ENCODE peak calls at places on chromosomes 7 and 10, in five cellular contexts. N is HL-60, I is Peyer's patch, X is neural progenitor cell, Z is Caco-2. D is an unnamed sample.

GRCh38 chr7:152513861-152514770 is 78.3 kb upstream of the KMT2C start:
- DNase-seq in N (no peak), I (no peak), X (no peak), Z (no peak), D (no peak)

GRCh38 chr10:692682-693351 is 3.3 kb upstream of the DIP2C start:
- DNase-seq in N (no peak), I (no peak), X (no peak), Z (no peak), D (no peak)

GRCh38 chr7:111763221-111763791 is 201.0 kb upstream of the IMMP2L start:
- DNase-seq in N (peak), I (no peak), X (peak), Z (peak), D (no peak)

GRCh38 chr7:43112088-43112940 is at the start of gene HECW1:
- DNase-seq in N (no peak), I (no peak), X (peak), Z (no peak), D (no peak)

GRCh38 chr7:157502701-157503111 is 165.9 kb downstream of the DNAJB6 start:
- DNase-seq in N (no peak), I (peak), X (no peak), Z (no peak), D (no peak)

GRCh38 chr10:75049316-75050285 is 61.9 kb upstream of the SAMD8 start:
- DNase-seq in N (peak), I (peak), X (peak), Z (no peak), D (no peak)

GRCh38 chr7:5094641-5095040 is 49.0 kb downstream of the RBAK start:
- DNase-seq in N (no peak), I (no peak), X (no peak), Z (no peak), D (no peak)

GRCh38 chr7:139739863-139740597 is 37.8 kb downstream of the HIPK2 start:
- DNase-seq in N (no peak), I (peak), X (no peak), Z (no peak), D (no peak)

GRCh38 chr7:123692471-123692877 is 36.8 kb downstream of the LMOD2 start:
- DNase-seq in N (no peak), I (no peak), X (no peak), Z (no peak), D (no peak)

GRCh38 chr10:98673156-98673765 is 226.5 kb upstream of the HPS1 start:
- DNase-seq in N (no peak), I (no peak), X (no peak), Z (no peak), D (no peak)

GRCh38 chr10:132914732-132915131 is 27.6 kb downstream of the CFAP46 start:
- DNase-seq in N (no peak), I (peak), X (no peak), Z (no peak), D (no peak)

GRCh38 chr7:33716581-33717477 is 188.5 kb upstream of the BMPER start:
- DNase-seq in N (no peak), I (no peak), X (peak), Z (peak), D (no peak)

GRCh38 chr7:30866939-30867338 is 44.7 kb upstream of the AQP1 start:
- DNase-seq in N (no peak), I (peak), X (no peak), Z (peak), D (no peak)

GRCh38 chr10:86670290-86670811 is 2.0 kb downstream of the LDB3 start:
- DNase-seq in N (no peak), I (no peak), X (no peak), Z (no peak), D (no peak)
- H3K4me3 ChIP-seq in N (no peak), I (peak), X (no peak), Z (no peak), D (no peak)

DNA sequence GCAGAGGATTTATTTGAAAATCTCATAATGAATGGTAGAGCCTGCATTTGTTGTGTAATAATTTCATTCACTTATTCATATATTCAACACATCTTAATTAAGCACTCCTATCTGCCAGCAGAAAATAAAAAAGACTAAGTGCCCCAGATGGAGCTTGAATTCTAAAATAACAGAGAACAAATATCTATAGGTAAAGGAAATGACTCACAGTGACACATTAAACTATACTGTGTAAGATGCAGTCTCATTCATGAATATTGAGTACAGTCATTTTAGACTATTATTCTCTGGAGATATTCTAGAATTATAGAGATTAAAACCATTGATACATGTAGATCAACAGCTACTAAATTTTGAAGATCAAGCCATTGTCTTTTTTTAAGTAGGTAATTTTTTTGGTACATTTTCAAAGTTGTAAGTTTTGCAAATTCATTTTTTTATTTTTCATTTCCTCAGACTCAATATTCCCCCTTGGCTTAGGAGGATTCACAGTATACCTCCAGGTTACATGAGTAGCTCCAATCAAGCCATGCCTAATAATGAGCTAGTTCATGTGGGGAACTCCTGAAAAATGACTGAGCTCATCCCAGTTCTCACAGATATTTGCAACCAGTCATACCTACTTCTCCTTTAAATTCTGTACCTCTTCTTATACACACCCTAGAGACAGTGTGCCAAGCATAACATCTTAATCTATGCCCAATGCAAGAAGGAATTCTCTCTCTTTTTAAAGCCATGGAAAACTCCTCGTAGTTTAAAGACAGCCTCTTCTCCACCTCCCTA is 72.3 kb downstream of the PTPRZ1 start:
- DNase-seq in N (no peak), I (no peak), X (no peak), Z (no peak), D (no peak)
- TF ChIP-seq CTCF in N (no peak), I (no peak), X (no peak), Z (no peak), D (no peak)

GRCh38 chr7:47379629-47380324 is 202.1 kb downstream of the TNS3 start:
- DNase-seq in N (no peak), I (peak), X (peak), Z (no peak), D (no peak)
- H3K4me3 ChIP-seq in N (no peak), I (peak), X (no peak), Z (no peak), D (no peak)

GRCh38 chr10:102712843-102713242 is 1.4 kb downstream of the ARL3 start:
- DNase-seq in N (no peak), I (no peak), X (no peak), Z (no peak), D (no peak)

GRCh38 chr10:102713483-102713813 is 749 bp downstream of the ARL3 start:
- DNase-seq in N (no peak), I (no peak), X (no peak), Z (no peak), D (peak)

GRCh38 chr10:102715880-102716279 is 1.4 kb downstream of the SFXN2 start:
- DNase-seq in N (no peak), I (no peak), X (no peak), Z (no peak), D (no peak)

GRCh38 chr10:102714621-102715455 is at the start of gene SFXN2:
- DNase-seq in N (peak), I (peak), X (peak), Z (peak), D (peak)

DNA sequence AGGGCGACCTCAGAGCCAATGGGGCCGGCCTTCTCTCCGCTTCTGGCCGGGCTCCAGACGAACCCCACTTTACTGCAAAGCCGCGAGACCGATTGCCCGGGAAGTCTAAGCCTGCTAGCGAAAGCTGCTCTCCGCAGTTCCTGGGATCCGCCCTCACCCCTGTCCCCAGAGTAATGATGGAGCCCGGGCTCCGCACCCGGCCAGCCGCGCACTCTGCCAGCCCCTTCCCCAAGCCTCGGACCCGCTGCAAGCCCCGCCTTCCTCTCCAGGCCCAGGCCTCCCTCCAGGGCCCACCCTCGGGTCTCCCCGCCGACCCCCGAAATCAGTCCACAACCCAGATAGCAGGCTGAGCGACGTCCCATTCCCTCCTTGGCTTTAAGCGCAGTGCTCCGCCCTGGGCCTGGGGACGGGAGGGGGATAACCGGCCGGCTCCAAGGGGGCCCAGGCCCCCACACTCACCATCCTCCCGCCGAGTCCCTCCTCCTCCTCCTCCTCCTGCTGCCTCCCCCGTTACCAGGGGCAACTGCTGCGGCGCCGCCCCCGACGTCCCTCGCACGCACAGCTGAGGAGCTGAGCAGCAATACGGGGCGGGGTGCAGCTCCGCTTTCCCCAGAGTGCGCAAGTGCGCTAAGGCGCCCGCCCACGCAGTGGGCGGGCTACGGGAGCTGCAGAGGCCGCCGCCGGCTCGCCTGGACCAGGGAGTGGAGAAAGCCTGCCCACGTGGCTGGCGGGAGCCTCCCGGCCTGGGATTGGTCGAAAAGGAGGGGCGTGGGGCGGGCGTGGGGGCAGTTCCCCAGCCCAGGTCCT is at the start of gene ARL3:
- DNase-seq in N (peak), I (peak), X (peak), Z (peak), D (peak)
- TF ChIP-seq CTCF in N (peak), I (peak), X (peak), Z (peak), D (peak)

GRCh38 chr10:64041185-64041988 is 520.2 kb downstream of the REEP3 start:
- DNase-seq in N (peak), I (peak), X (peak), Z (peak), D (peak)
- H3K4me3 ChIP-seq in N (no peak), I (peak), X (no peak), Z (no peak), D (no peak)

DNA sequence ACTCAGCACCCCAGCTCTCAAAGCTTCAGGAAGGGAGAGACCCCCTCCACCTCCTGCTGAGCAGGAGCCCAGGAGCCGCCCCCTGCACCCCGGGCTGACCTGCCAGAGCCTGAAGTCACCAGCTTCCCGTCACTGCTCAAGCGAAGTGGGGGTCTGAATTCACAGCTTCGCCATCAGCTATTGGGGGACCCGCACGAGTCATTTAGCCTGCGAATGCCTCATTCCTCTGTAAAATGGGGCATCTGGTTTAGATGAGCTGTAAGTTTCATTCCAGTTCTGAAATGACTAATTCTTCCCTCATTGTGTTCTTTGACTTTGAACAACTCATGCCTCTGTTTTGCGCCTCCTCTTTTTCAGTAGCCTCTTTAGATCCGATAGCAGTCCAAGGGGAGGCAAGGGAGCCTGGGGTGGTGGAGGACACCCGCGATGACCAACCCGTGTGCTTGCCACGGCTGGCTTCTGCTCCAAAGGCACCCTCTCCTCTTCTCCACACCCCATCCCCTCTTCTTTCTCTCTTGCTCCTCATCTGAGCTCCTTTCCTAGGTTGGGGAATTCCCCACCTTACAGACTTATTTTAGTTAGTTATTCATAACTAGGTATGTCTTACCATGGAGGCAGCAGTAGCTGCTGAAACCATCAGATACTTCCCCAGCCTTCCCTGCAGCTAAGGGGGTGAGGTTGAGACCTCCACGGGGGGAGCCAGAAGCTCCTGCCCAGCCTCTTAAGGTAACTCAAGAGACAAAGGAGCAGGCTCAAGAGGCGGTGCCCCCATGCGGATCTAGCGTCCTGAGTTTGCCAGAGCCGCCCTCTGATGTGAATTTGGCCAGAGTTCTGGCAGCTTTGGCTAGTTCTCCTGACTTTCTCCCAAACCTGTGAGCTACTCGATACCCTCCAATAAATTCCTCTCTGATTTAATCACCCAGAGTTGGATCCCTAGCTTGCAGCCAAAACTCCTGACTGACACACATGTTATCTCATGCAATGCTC is 47.7 kb downstream of the RBM17 start:
- DNase-seq in N (no peak), I (peak), X (no peak), Z (no peak), D (peak)
- TF ChIP-seq CTCF in N (no peak), I (no peak), X (no peak), Z (no peak), D (peak)

D was measured in GM12864.